ENCODE peak calls at places on chromosomes 7 and 10, in nine cellular contexts. Q is lung; H is left ventricle myocardium inferior; E is ovary; L is neural crest cell; U is Peyer's patch; R is CD8-positive, alpha-beta T cell; S is fibroblast of the aortic adventitia; V is cardiac muscle cell. J is an unnamed sample.
A peak's percentile ranks its signal among the peaks of the same experiment; 100 is the strongest.

GRCh38 chr10:12768156-12768731 is 233.3 kb downstream of the CCDC3 start:
- DNase-seq in Q (no peak), H (no peak), E (no peak), L (no peak), U (no peak), R (no peak), S (peak; percentile 16), V (no peak), J (no peak)

GRCh38 chr10:126588024-126588423 is 82.5 kb downstream of the C10orf90 start:
- DNase-seq in Q (no peak), H (no peak), E (no peak), L (no peak), U (no peak), R (no peak), S (no peak), V (no peak), J (no peak)

GRCh38 chr7:102306916-102307677 is 20.4 kb downstream of the SH2B2 start:
- DNase-seq in Q (peak; percentile 45), H (peak; percentile 51), E (no peak), L (peak; percentile 28), U (peak; percentile 94), R (no peak), S (no peak), V (no peak), J (no peak)

GRCh38 chr10:90912176-90912575 is 8.7 kb downstream of the ANKRD1 start:
- DNase-seq in Q (no peak), H (no peak), E (no peak), L (no peak), U (no peak), R (no peak), S (no peak), V (peak; percentile 29), J (no peak)

GRCh38 chr7:22333680-22334141 is 23.2 kb downstream of the RAPGEF5 start:
- DNase-seq in Q (no peak), H (no peak), E (no peak), L (no peak), U (no peak), R (no peak), S (no peak), V (no peak), J (no peak)

GRCh38 chr10:111612273-111612672 is 535.4 kb downstream of the ADRA2A start:
- DNase-seq in Q (no peak), H (no peak), E (no peak), L (no peak), U (no peak), R (no peak), S (no peak), V (no peak), J (no peak)

GRCh38 chr10:12995425-12995861 is 6.1 kb downstream of the CCDC3 start:
- DNase-seq in Q (no peak), H (no peak), E (no peak), L (no peak), U (no peak), R (no peak), S (no peak), V (no peak), J (no peak)

GRCh38 chr10:83222300-83222699 is 917.0 kb upstream of the GHITM start:
- DNase-seq in Q (no peak), H (no peak), E (no peak), L (no peak), U (no peak), R (no peak), S (no peak), V (no peak), J (no peak)

GRCh38 chr7:46767071-46767470 is 814.8 kb downstream of the TNS3 start:
- DNase-seq in Q (no peak), H (no peak), E (no peak), L (no peak), U (no peak), R (no peak), S (no peak), V (no peak), J (no peak)

GRCh38 chr10:541750-542371 is 147.6 kb downstream of the DIP2C start:
- DNase-seq in Q (no peak), H (peak; percentile 47), E (no peak), L (no peak), U (no peak), R (no peak), S (no peak), V (no peak), J (no peak)
- TF ChIP-seq CTCF in Q (no peak), H (no peak), E (no peak), L (no peak), U (no peak), R (no peak), S (no peak), V (no peak), J (no peak)

DNA sequence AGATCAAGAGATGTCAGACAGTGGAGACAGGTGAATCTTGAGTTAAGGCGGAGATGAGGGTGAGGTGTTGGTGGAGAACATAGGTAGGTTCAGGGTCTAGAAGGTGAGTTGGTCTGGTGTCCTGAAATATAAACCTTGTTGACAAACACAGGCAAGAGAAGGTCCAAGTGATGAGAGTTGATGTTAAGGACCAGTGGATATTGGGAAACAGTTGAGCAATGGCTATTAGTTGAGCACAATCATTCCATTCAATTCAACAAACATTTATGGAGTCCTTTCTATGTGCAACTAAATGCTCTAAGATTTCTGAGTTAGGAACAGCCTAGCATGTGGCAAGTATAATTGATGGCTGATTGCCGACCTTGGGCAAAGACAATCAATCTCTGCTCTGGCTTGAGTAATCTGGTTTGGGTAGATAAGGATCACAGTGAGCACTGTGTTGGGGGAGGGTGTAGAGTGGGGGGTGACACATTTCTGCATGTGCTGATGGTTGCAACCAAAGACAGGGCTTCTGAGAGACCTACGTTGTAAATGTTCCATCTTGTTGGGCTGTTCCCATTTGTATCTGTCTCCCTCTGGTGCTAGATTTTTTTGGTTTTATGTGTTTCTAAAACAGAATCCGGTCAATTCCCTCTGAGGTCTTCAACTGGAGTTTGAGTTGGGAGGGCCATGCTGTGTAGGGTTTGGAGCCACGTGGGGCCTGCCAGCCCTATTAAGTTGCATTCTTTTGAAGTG is 201.1 kb downstream of the BAMBI start:
- DNase-seq in Q (no peak), H (no peak), E (no peak), L (no peak), U (no peak), R (no peak), S (no peak), V (no peak), J (no peak)
- TF ChIP-seq CTCF in Q (no peak), H (no peak), E (no peak), L (no peak), U (no peak), R (no peak), S (no peak), V (no peak), J (no peak)

GRCh38 chr7:137195996-137196395 is 147.5 kb downstream of the PTN start:
- DNase-seq in Q (no peak), H (no peak), E (no peak), L (no peak), U (no peak), R (no peak), S (no peak), V (no peak), J (no peak)
- TF ChIP-seq CTCF in Q (no peak), H (no peak), E (no peak), L (no peak), U (no peak), R (no peak), S (no peak), V (no peak), J (no peak)

GRCh38 chr10:66917104-66917503 is 8.7 kb upstream of the LRRTM3 start:
- DNase-seq in Q (no peak), H (no peak), E (no peak), L (no peak), U (no peak), R (no peak), S (no peak), V (peak; percentile 22), J (no peak)
- TF ChIP-seq CTCF in Q (no peak), H (no peak), E (no peak), L (no peak), U (no peak), R (no peak), S (no peak), V (no peak), J (no peak)

GRCh38 chr7:148147438-148147837 is 443.1 kb upstream of the C7orf33 start:
- DNase-seq in Q (peak; percentile 37), H (no peak), E (no peak), L (no peak), U (no peak), R (no peak), S (no peak), V (no peak), J (no peak)

GRCh38 chr7:148144827-148145226 is 445.7 kb upstream of the C7orf33 start:
- DNase-seq in Q (no peak), H (no peak), E (no peak), L (no peak), U (no peak), R (no peak), S (no peak), V (no peak), J (no peak)

GRCh38 chr7:148148456-148148855 is 442.1 kb upstream of the C7orf33 start:
- DNase-seq in Q (no peak), H (no peak), E (no peak), L (no peak), U (no peak), R (no peak), S (no peak), V (no peak), J (no peak)

GRCh38 chr7:148142660-148143248 is 447.8 kb upstream of the C7orf33 start:
- DNase-seq in Q (no peak), H (no peak), E (no peak), L (peak; percentile 25), U (no peak), R (no peak), S (peak; percentile 19), V (peak; percentile 55), J (no peak)
- TF ChIP-seq CTCF in Q (no peak), H (peak; percentile 63), E (no peak), L (peak; percentile 73), U (peak; percentile 32), R (no peak), S (peak; percentile 12), V (peak; percentile 66), J (peak; percentile 24)

DNA sequence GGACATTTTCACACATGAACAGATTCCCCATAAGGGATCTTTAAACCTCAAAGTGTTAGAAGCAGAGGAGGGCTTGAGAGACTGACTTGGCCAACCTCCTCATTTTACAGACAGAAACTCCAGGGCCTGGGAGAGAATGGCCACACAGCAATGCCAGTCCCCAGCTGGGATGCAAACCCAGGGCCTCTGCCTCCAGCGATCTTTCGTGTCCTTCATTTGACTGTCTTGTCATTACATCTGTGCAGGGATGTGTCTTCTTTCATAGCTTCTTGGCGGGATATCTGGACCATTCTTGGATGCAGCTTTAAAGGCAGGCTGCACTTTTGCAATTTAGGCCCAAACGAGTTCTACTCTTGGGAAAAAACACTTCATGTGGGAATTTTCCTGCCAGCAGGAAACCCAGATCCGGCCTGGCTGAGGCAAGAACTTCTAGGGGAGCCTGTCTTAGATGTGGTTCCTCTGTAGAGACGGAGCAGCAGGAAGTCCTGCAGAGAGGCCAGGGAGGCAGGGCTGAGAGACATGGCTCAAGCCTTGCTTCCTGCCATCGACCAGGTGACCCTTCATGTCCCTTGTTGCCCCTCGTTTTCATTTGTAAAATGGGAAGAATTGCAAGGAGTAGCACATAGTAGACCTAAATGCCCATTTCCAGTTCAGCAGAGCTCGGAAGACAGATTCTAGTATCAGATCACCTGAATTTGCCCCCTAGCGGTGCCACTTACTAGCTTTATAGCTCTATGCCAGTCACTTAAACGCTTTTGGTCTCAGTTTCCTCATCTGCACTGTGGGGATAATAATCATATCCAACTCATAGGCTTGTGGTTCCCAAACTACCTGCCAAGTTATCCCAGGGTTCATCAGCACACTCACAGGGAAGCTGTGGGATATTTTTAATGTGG is 43.9 kb upstream of the SLC29A3 start:
- DNase-seq in Q (no peak), H (no peak), E (no peak), L (no peak), U (no peak), R (no peak), S (no peak), V (no peak), J (no peak)
- TF ChIP-seq CTCF in Q (no peak), H (no peak), E (no peak), L (no peak), U (no peak), R (no peak), S (no peak), V (no peak), J (no peak)

J was measured in AG09319.